ENCODE peak calls at places on chromosomes 4 and X, in nine cellular contexts. One of them, this sample, is unnamed.

GRCh38 chrX:119790977-119791436 is 423 bp downstream of the RPL39 start:
- DNase-seq in kidney epithelial cell: no peak
- DNase-seq in CD4-positive, alpha-beta memory T cell: peak; percentile 49
- DNase-seq in heart left ventricle: peak; percentile 20
- DNase-seq in tibial nerve: peak; percentile 13
- DNase-seq in left ventricle myocardium inferior: no peak
- DNase-seq in breast epithelium: peak; percentile 48
- DNase-seq in GM23248: peak; percentile 69
- DNase-seq in neural progenitor cell: no peak
- DNase-seq in this sample: no peak

GRCh38 chr4:152996101-152996500 is 60.0 kb downstream of the FHDC1 start:
- DNase-seq in kidney epithelial cell: no peak
- DNase-seq in CD4-positive, alpha-beta memory T cell: no peak
- DNase-seq in heart left ventricle: no peak
- DNase-seq in tibial nerve: no peak
- DNase-seq in left ventricle myocardium inferior: no peak
- DNase-seq in breast epithelium: peak; percentile 63
- DNase-seq in GM23248: no peak
- DNase-seq in neural progenitor cell: no peak
- DNase-seq in this sample: no peak

GRCh38 chr4:88737304-88738015 is 39.8 kb upstream of the NAP1L5 start:
- DNase-seq in kidney epithelial cell: peak; percentile 90
- DNase-seq in CD4-positive, alpha-beta memory T cell: peak; percentile 27
- DNase-seq in heart left ventricle: no peak
- DNase-seq in tibial nerve: no peak
- DNase-seq in left ventricle myocardium inferior: no peak
- DNase-seq in breast epithelium: no peak
- DNase-seq in GM23248: no peak
- DNase-seq in neural progenitor cell: peak; percentile 54
- DNase-seq in this sample: no peak

GRCh38 chrX:69317721-69318120 is 152.5 kb upstream of the PJA1 start:
- DNase-seq in kidney epithelial cell: no peak
- DNase-seq in CD4-positive, alpha-beta memory T cell: no peak
- DNase-seq in heart left ventricle: no peak
- DNase-seq in tibial nerve: no peak
- DNase-seq in left ventricle myocardium inferior: no peak
- DNase-seq in breast epithelium: no peak
- DNase-seq in GM23248: no peak
- DNase-seq in neural progenitor cell: no peak
- DNase-seq in this sample: no peak

GRCh38 chr4:123244233-123244632 is 152.4 kb upstream of the SPRY1 start:
- DNase-seq in kidney epithelial cell: no peak
- DNase-seq in CD4-positive, alpha-beta memory T cell: no peak
- DNase-seq in heart left ventricle: peak; percentile 63
- DNase-seq in tibial nerve: peak; percentile 60
- DNase-seq in left ventricle myocardium inferior: peak; percentile 61
- DNase-seq in breast epithelium: no peak
- DNase-seq in GM23248: no peak
- DNase-seq in neural progenitor cell: peak; percentile 10
- DNase-seq in this sample: no peak

GRCh38 chr4:133390198-133390855 is 241.2 kb downstream of the PCDH10 start:
- DNase-seq in kidney epithelial cell: no peak
- DNase-seq in CD4-positive, alpha-beta memory T cell: no peak
- DNase-seq in heart left ventricle: no peak
- DNase-seq in tibial nerve: no peak
- DNase-seq in left ventricle myocardium inferior: no peak
- DNase-seq in breast epithelium: no peak
- DNase-seq in GM23248: no peak
- DNase-seq in neural progenitor cell: peak; percentile 19
- DNase-seq in this sample: no peak

GRCh38 chrX:45266456-45266855 is 65.8 kb upstream of the DIPK2B start:
- DNase-seq in kidney epithelial cell: peak; percentile 38
- DNase-seq in CD4-positive, alpha-beta memory T cell: no peak
- DNase-seq in heart left ventricle: no peak
- DNase-seq in tibial nerve: no peak
- DNase-seq in left ventricle myocardium inferior: no peak
- DNase-seq in breast epithelium: no peak
- DNase-seq in GM23248: no peak
- DNase-seq in neural progenitor cell: no peak
- DNase-seq in this sample: no peak

GRCh38 chr4:139916041-139916440 is 237.9 kb downstream of the MAML3 start:
- DNase-seq in kidney epithelial cell: no peak
- DNase-seq in CD4-positive, alpha-beta memory T cell: no peak
- DNase-seq in heart left ventricle: no peak
- DNase-seq in tibial nerve: no peak
- DNase-seq in left ventricle myocardium inferior: no peak
- DNase-seq in breast epithelium: no peak
- DNase-seq in GM23248: peak; percentile 23
- DNase-seq in neural progenitor cell: no peak
- DNase-seq in this sample: no peak

GRCh38 chr4:88422403-88422802 is 34.5 kb upstream of the HERC5 start:
- DNase-seq in kidney epithelial cell: no peak
- DNase-seq in CD4-positive, alpha-beta memory T cell: no peak
- DNase-seq in heart left ventricle: no peak
- DNase-seq in tibial nerve: no peak
- DNase-seq in left ventricle myocardium inferior: no peak
- DNase-seq in breast epithelium: no peak
- DNase-seq in GM23248: no peak
- DNase-seq in neural progenitor cell: no peak
- DNase-seq in this sample: no peak

GRCh38 chrX:71998836-71999509 is 88.3 kb downstream of the NHSL2 start:
- DNase-seq in kidney epithelial cell: no peak
- DNase-seq in CD4-positive, alpha-beta memory T cell: peak; percentile 50
- DNase-seq in heart left ventricle: peak; percentile 19
- DNase-seq in tibial nerve: peak; percentile 70
- DNase-seq in left ventricle myocardium inferior: no peak
- DNase-seq in breast epithelium: no peak
- DNase-seq in GM23248: peak; percentile 51
- DNase-seq in neural progenitor cell: peak; percentile 49
- DNase-seq in this sample: no peak

GRCh38 chr4:185339941-185340340 is 55.8 kb downstream of the LRP2BP start:
- DNase-seq in kidney epithelial cell: no peak
- DNase-seq in CD4-positive, alpha-beta memory T cell: peak; percentile 19
- DNase-seq in heart left ventricle: no peak
- DNase-seq in tibial nerve: no peak
- DNase-seq in left ventricle myocardium inferior: no peak
- DNase-seq in breast epithelium: no peak
- DNase-seq in GM23248: no peak
- DNase-seq in neural progenitor cell: no peak
- DNase-seq in this sample: no peak

GRCh38 chrX:121579016-121579760 is 531.8 kb downstream of the GLUD2 start:
- DNase-seq in kidney epithelial cell: no peak
- DNase-seq in CD4-positive, alpha-beta memory T cell: no peak
- DNase-seq in heart left ventricle: no peak
- DNase-seq in tibial nerve: peak; percentile 4
- DNase-seq in left ventricle myocardium inferior: no peak
- DNase-seq in breast epithelium: no peak
- DNase-seq in GM23248: peak; percentile 36
- DNase-seq in neural progenitor cell: peak; percentile 45
- DNase-seq in this sample: no peak

GRCh38 chr4:128955751-128956150 is 137.6 kb downstream of the SCLT1 start:
- DNase-seq in kidney epithelial cell: no peak
- DNase-seq in CD4-positive, alpha-beta memory T cell: no peak
- DNase-seq in heart left ventricle: no peak
- DNase-seq in tibial nerve: no peak
- DNase-seq in left ventricle myocardium inferior: no peak
- DNase-seq in breast epithelium: no peak
- DNase-seq in GM23248: no peak
- DNase-seq in neural progenitor cell: no peak
- DNase-seq in this sample: no peak

GRCh38 chr4:1511441-1512041 is 105.3 kb upstream of the NKX1-1 start:
- DNase-seq in kidney epithelial cell: no peak
- DNase-seq in CD4-positive, alpha-beta memory T cell: peak; percentile 49
- DNase-seq in heart left ventricle: no peak
- DNase-seq in tibial nerve: peak; percentile 17
- DNase-seq in left ventricle myocardium inferior: peak; percentile 39
- DNase-seq in breast epithelium: no peak
- DNase-seq in GM23248: peak; percentile 37
- DNase-seq in neural progenitor cell: no peak
- DNase-seq in this sample: no peak

GRCh38 chr4:21512351-21512750 is 436.2 kb downstream of the KCNIP4 start:
- DNase-seq in kidney epithelial cell: no peak
- DNase-seq in CD4-positive, alpha-beta memory T cell: no peak
- DNase-seq in heart left ventricle: no peak
- DNase-seq in tibial nerve: no peak
- DNase-seq in left ventricle myocardium inferior: no peak
- DNase-seq in breast epithelium: no peak
- DNase-seq in GM23248: peak; percentile 72
- DNase-seq in neural progenitor cell: peak; percentile 64
- DNase-seq in this sample: peak; percentile 2

GRCh38 chr4:154491731-154492249 is at the start of gene DCHS2:
- DNase-seq in kidney epithelial cell: no peak
- DNase-seq in CD4-positive, alpha-beta memory T cell: no peak
- DNase-seq in heart left ventricle: no peak
- DNase-seq in tibial nerve: no peak
- DNase-seq in left ventricle myocardium inferior: peak; percentile 18
- DNase-seq in breast epithelium: no peak
- DNase-seq in GM23248: peak; percentile 13
- DNase-seq in neural progenitor cell: peak; percentile 74
- DNase-seq in this sample: no peak

GRCh38 chr4:57424231-57424897 is 314.2 kb upstream of the IGFBP7 start:
- DNase-seq in kidney epithelial cell: peak; percentile 26
- DNase-seq in CD4-positive, alpha-beta memory T cell: no peak
- DNase-seq in heart left ventricle: no peak
- DNase-seq in tibial nerve: peak; percentile 23
- DNase-seq in left ventricle myocardium inferior: no peak
- DNase-seq in breast epithelium: no peak
- DNase-seq in GM23248: peak; percentile 96
- DNase-seq in neural progenitor cell: no peak
- DNase-seq in this sample: peak; percentile 45

GRCh38 chr4:2249526-2249991 is 7.6 kb upstream of the HAUS3 start:
- DNase-seq in kidney epithelial cell: no peak
- DNase-seq in CD4-positive, alpha-beta memory T cell: no peak
- DNase-seq in heart left ventricle: no peak
- DNase-seq in tibial nerve: no peak
- DNase-seq in left ventricle myocardium inferior: no peak
- DNase-seq in breast epithelium: no peak
- DNase-seq in GM23248: no peak
- DNase-seq in neural progenitor cell: no peak
- DNase-seq in this sample: no peak

DNA sequence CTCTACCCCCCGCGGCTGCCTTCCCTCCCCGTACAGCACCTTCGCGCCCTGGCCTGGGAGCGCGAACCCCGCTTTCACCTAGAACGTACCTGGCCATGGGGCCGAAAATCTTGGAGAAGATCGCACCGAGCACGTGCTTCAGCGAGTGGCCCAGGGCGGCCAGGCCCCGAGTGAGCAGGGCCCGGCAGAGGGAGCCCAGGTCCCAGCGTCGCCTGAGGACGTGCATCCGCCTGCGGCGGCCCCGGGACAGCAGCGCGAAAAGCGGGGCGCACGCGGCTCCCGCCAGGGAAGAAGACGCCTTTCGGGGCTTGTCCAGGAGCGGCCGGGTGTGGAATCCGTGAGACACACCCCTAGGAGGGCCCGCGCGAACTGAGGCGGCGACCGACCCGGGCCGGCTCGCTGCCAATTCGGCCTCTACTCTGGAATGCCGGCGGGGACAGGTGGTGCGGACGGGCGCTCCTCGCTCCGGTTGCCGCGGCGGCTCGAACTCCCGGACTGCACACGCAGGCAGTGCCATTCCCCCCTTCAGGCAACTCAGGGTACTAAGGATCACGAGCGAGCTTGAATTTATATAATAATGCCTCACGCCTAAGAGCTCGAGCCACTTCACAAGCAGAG is at the start of gene HS6ST2:
- DNase-seq in kidney epithelial cell: no peak
- DNase-seq in CD4-positive, alpha-beta memory T cell: no peak
- DNase-seq in heart left ventricle: no peak
- DNase-seq in tibial nerve: no peak
- DNase-seq in left ventricle myocardium inferior: no peak
- DNase-seq in breast epithelium: no peak
- DNase-seq in GM23248: no peak
- DNase-seq in neural progenitor cell: peak; percentile 65
- DNase-seq in this sample: no peak
- H3K27me3 ChIP-seq in kidney epithelial cell: peaks cover 12% of the 10 kb centered on the region
- H3K27me3 ChIP-seq in CD4-positive, alpha-beta memory T cell: no peaks in the 10 kb centered on the region
- H3K27me3 ChIP-seq in heart left ventricle: no peaks in the 10 kb centered on the region
- H3K27me3 ChIP-seq in tibial nerve: peaks cover 59% of the 10 kb centered on the region
- H3K27me3 ChIP-seq in left ventricle myocardium inferior: peaks cover 61% of the 10 kb centered on the region
- H3K27me3 ChIP-seq in breast epithelium: peaks cover 83% of the 10 kb centered on the region
- H3K27me3 ChIP-seq in GM23248: no peaks in the 10 kb centered on the region
- H3K27me3 ChIP-seq in neural progenitor cell: peaks cover 48% of the 10 kb centered on the region
- H3K27me3 ChIP-seq in this sample: peaks cover 4% of the 10 kb centered on the region

DNA sequence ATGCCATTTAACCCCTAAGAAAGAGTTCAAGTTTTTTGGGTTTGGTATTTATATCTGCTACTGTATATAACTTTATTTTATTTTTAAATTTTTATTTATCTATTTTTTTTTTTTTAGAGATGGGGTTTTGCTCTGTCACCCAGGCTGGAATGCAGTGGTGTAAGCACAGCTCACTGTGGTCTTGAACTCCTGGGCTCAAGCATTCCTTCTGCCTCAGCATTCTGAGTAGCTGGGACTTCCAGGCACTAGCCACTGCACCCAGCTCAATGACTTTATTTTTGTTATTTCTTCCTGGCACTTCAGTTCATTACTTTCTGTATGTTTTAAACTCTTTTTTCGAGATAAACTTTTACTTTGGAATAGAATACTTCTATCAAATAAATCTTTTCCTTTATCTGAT is 42.4 kb upstream of the PGAM4 start:
- DNase-seq in kidney epithelial cell: no peak
- DNase-seq in CD4-positive, alpha-beta memory T cell: no peak
- DNase-seq in heart left ventricle: no peak
- DNase-seq in tibial nerve: no peak
- DNase-seq in left ventricle myocardium inferior: no peak
- DNase-seq in breast epithelium: no peak
- DNase-seq in GM23248: peak; percentile 31
- DNase-seq in neural progenitor cell: no peak
- DNase-seq in this sample: no peak
- H3K27me3 ChIP-seq in kidney epithelial cell: no peaks in the 10 kb centered on the region
- H3K27me3 ChIP-seq in CD4-positive, alpha-beta memory T cell: no peaks in the 10 kb centered on the region
- H3K27me3 ChIP-seq in heart left ventricle: no peaks in the 10 kb centered on the region
- H3K27me3 ChIP-seq in tibial nerve: no peaks in the 10 kb centered on the region
- H3K27me3 ChIP-seq in left ventricle myocardium inferior: no peaks in the 10 kb centered on the region
- H3K27me3 ChIP-seq in breast epithelium: no peaks in the 10 kb centered on the region
- H3K27me3 ChIP-seq in GM23248: no peaks in the 10 kb centered on the region
- H3K27me3 ChIP-seq in neural progenitor cell: no peaks in the 10 kb centered on the region
- H3K27me3 ChIP-seq in this sample: no peaks in the 10 kb centered on the region

GRCh38 chrX:107935664-107936433 is 46.3 kb downstream of the TEX13B start:
- DNase-seq in kidney epithelial cell: no peak
- DNase-seq in CD4-positive, alpha-beta memory T cell: no peak
- DNase-seq in heart left ventricle: no peak
- DNase-seq in tibial nerve: no peak
- DNase-seq in left ventricle myocardium inferior: no peak
- DNase-seq in breast epithelium: no peak
- DNase-seq in GM23248: peak; percentile 12
- DNase-seq in neural progenitor cell: peak; percentile 23
- DNase-seq in this sample: no peak
- H3K27me3 ChIP-seq in kidney epithelial cell: no peaks in the 10 kb centered on the region
- H3K27me3 ChIP-seq in CD4-positive, alpha-beta memory T cell: no peaks in the 10 kb centered on the region
- H3K27me3 ChIP-seq in heart left ventricle: no peaks in the 10 kb centered on the region
- H3K27me3 ChIP-seq in tibial nerve: peaks cover 11% of the 10 kb centered on the region
- H3K27me3 ChIP-seq in left ventricle myocardium inferior: peaks cover 12% of the 10 kb centered on the region
- H3K27me3 ChIP-seq in breast epithelium: peaks cover 61% of the 10 kb centered on the region
- H3K27me3 ChIP-seq in GM23248: no peaks in the 10 kb centered on the region
- H3K27me3 ChIP-seq in neural progenitor cell: peaks cover 16% of the 10 kb centered on the region
- H3K27me3 ChIP-seq in this sample: no peaks in the 10 kb centered on the region

GRCh38 chrX:109920868-109921267 is 82.0 kb upstream of the TMEM164 start:
- DNase-seq in kidney epithelial cell: no peak
- DNase-seq in CD4-positive, alpha-beta memory T cell: no peak
- DNase-seq in heart left ventricle: no peak
- DNase-seq in tibial nerve: no peak
- DNase-seq in left ventricle myocardium inferior: no peak
- DNase-seq in breast epithelium: no peak
- DNase-seq in GM23248: no peak
- DNase-seq in neural progenitor cell: no peak
- DNase-seq in this sample: no peak
- H3K27me3 ChIP-seq in kidney epithelial cell: no peaks in the 10 kb centered on the region
- H3K27me3 ChIP-seq in CD4-positive, alpha-beta memory T cell: no peaks in the 10 kb centered on the region
- H3K27me3 ChIP-seq in heart left ventricle: no peaks in the 10 kb centered on the region
- H3K27me3 ChIP-seq in tibial nerve: peaks cover 8% of the 10 kb centered on the region
- H3K27me3 ChIP-seq in left ventricle myocardium inferior: no peaks in the 10 kb centered on the region
- H3K27me3 ChIP-seq in breast epithelium: peaks cover 28% of the 10 kb centered on the region
- H3K27me3 ChIP-seq in GM23248: no peaks in the 10 kb centered on the region
- H3K27me3 ChIP-seq in neural progenitor cell: no peaks in the 10 kb centered on the region
- H3K27me3 ChIP-seq in this sample: no peaks in the 10 kb centered on the region